ENCODE peak calls at places on chromosome 1, in eight cellular contexts. G, R, D, N, O, P, J and A are unnamed samples. For H3K27me3, the result is how much of the 10 kb centered on the place peaks cover.

GRCh38 chr1:186404454-186405051 is 28.9 kb downstream of the ODR4 start:
- DNase-seq in D (no peak), J (no peak), R (peak), N (peak), G (peak), P (peak), O (no peak), A (no peak)

GRCh38 chr1:59085101-59085500 is 211.8 kb upstream of the FGGY start:
- DNase-seq in R (no peak), D (no peak), O (no peak), P (no peak), G (no peak), J (no peak), N (no peak), A (no peak)

GRCh38 chr1:224273651-224274050 is 56.3 kb downstream of the NVL start:
- DNase-seq in J (no peak), D (no peak), P (no peak), R (peak), O (peak), G (peak), N (peak), A (no peak)

GRCh38 chr1:2311184-2312032 is 79.9 kb downstream of the MORN1 start:
- DNase-seq in D (no peak), R (peak), G (peak), J (no peak), N (peak), P (peak), O (peak), A (peak)

GRCh38 chr1:52665173-52666020 is 32.4 kb downstream of the SHISAL2A start:
- DNase-seq in J (no peak), P (no peak), D (no peak), R (no peak), N (peak), O (no peak), G (no peak), A (no peak)

GRCh38 chr1:115641762-115642167 is at the start of gene VANGL1:
- DNase-seq in J (no peak), R (peak), P (peak), G (peak), N (peak), D (peak), O (peak), A (peak)

GRCh38 chr1:154148787-154149186 is 6.1 kb downstream of the NUP210L start:
- DNase-seq in J (no peak), P (no peak), N (no peak), R (peak), D (no peak), O (no peak), G (peak), A (no peak)

GRCh38 chr1:110638062-110638461 is 31.9 kb upstream of the KCNA2 start:
- DNase-seq in P (peak), R (no peak), J (no peak), N (no peak), G (no peak), O (no peak), D (no peak), A (no peak)

DNA sequence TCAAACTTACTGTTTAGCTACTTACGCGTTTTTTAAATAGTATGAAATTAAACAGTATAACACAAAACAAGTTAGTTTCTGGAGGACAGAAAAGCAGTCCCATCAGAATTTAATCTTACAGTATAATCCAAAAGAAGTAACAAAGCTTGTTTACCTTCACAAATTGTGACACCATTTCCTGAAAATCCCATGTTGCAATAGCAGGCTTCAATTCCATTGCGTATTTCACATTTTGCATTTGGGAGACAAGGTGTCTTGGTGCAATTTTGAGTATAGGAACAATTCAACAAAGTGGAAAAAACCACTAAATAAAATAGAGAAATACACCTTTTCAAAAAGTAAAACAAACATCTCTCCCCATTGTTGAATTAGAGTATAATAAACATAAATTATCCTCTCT is 1.6 kb downstream of the ADGRL4 start:
- DNase-seq in J (no peak), P (no peak), G (no peak), D (no peak), N (no peak), O (no peak), R (no peak), A (no peak)
- H3K27ac ChIP-seq in J (no peak), P (no peak), G (no peak), D (no peak), N (no peak), O (no peak), R (no peak), A (no peak)

DNA sequence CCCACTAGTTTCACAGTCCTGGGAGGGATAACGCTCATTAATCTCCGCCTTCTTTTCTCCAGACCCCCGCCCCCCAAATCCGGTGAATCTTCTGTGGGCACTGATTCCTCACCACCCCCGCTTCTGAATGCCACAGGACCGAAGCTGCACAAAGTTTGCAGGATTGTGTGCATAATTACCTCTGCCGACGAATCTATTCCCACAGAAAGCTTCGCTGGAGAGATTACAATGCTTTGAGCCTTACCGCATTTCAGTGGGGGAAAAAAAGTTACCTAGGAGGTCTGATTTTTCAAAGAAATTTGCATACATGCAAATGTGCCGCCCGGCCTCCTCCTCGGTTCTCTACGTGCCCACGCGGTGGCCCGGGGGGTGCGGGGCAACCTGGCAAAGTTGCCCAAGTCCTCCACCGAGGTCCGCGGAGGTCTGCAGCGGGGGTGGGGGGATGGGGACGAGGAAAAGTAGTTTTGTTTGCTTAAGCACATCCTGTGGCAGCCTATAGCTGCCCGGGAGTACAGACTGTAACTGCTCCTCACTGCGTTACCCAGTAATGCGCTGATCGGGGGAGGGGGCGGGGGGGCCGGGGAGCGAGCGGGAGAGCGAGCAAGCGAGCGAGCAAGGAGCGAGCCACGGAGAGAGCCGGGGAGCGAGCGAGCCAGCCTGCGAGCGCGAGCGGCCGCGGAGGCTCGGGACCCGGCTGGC is 575 bp upstream of the NFIA start:
- DNase-seq in O (peak), D (peak), P (peak), R (peak), G (peak), J (no peak), N (peak), A (no peak)
- H3K27me3 ChIP-seq in O (under half), D (under half), P (half or more), R (under half), G (under half), J (under half), N (under half), A (under half)

GRCh38 chr1:6012529-6013318 is 20.5 kb upstream of the NPHP4 start:
- DNase-seq in N (no peak), O (no peak), P (no peak), D (peak), J (no peak), R (no peak), G (no peak), A (no peak)
- TF ChIP-seq CTCF in N (no peak), O (no peak), P (no peak), D (no peak), J (no peak), R (no peak), G (no peak), A (no peak)

GRCh38 chr1:163169553-163169952 is 33.2 kb downstream of the RGS5 start:
- DNase-seq in P (no peak), G (peak), D (no peak), J (no peak), O (no peak), N (no peak), R (no peak), A (no peak)

GRCh38 chr1:163171826-163172225 is 30.9 kb downstream of the RGS5 start:
- DNase-seq in J (no peak), D (no peak), P (no peak), O (no peak), R (no peak), N (no peak), G (peak), A (no peak)

GRCh38 chr1:163170975-163171676 is 31.6 kb downstream of the RGS5 start:
- DNase-seq in N (no peak), J (no peak), O (no peak), D (no peak), G (peak), P (peak), R (peak), A (no peak)

GRCh38 chr1:163172596-163172995 is 30.1 kb downstream of the RGS5 start:
- DNase-seq in O (no peak), J (no peak), R (no peak), D (no peak), P (no peak), N (no peak), G (peak), A (no peak)

DNA sequence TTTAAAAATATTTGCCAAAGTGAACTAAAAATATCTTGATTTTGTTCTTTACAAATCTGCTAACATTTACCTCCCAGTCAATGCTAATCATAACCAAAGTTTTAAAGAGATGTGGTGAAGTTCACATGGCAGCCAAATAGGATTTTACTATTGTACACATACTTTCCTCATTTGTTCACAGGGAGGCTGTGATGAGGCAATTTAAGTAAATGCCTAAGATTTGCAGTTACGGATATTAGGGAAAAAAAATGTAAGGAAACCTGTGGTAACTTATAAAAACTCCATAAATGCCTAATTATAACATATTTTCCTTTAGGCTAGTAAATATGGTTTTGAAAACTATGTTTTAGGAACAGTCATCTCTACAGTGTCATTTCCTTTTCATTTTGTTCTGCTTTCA is 32.4 kb downstream of the RGS5 start:
- DNase-seq in N (no peak), R (peak), P (no peak), D (no peak), O (no peak), J (no peak), G (peak), A (no peak)
- H3K27ac ChIP-seq in N (no peak), R (peak), P (no peak), D (no peak), O (no peak), J (no peak), G (peak), A (no peak)

DNA sequence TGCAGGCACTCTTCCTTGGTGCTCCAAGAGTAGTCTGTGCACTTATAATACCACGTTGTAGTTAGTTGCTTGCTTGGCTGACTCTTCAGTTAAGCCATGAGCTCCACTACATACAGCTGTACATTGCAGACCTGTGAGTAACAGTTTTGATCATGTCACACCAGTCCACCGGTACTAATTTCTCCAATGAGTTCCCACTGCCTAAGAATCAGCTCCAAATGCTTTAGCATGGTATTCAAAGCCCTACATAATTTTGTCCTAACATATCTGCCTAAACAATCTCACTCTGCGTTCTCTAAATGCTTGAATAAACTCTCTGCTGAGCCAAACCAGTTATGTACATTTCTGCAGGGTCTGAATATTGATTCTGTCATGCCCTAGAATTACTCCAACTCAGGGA is 200.7 kb downstream of the LHX8 start:
- DNase-seq in P (no peak), G (peak), R (no peak), N (no peak), D (no peak), J (no peak), O (no peak), A (no peak)
- H3K27me3 ChIP-seq in P (under half), G (under half), R (under half), N (under half), D (under half), J (under half), O (under half), A (under half)

GRCh38 chr1:48688102-48688760 is 88.5 kb downstream of the BEND5 start:
- DNase-seq in P (peak), O (no peak), J (no peak), N (no peak), R (no peak), G (no peak), D (no peak), A (no peak)
- TF ChIP-seq CTCF in P (peak), O (peak), J (no peak), N (peak), R (peak), G (peak), D (no peak), A (no peak)

DNA sequence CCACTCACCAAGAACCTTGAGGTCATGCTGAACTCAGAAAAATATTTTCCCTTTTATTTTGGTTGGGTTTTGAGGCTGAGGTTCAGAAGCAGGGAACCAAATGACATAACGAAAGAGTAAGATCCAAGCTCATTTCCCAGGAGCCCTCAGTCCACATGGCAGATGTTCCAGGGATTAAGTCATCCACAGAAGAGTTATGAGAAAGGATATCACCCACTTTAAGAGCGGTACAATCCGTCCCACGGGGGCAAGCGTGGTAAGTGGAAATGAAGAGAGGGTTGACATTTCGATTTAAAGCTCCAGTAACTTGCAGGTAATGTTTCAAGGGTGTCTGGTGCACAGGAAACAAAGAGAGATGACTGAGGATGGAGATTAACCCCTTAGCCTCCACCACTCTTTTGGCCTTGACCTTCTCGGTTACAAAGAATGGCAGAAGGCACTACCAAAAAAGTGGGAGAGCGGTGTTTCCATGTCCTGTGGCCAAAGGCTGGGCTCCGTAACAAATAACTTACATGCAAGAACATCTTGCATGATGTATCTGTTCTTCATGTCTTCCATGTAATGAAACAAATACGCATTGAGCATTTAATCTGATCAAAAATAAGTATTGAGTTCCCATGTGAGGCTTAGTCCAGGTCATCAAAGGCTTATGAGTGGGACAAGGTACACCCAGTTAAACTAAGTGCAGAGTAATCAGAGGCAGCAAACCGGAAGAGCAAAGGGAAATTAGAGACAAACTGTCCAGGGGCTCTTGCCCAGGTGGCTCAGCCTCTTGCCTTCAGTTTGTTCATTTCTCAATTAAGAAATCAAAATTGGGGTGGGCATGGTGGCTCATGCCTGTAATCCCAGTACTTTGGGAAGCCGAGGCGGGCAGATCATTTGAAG is 241.4 kb downstream of the TOMM20 start:
- DNase-seq in D (no peak), P (no peak), J (no peak), G (peak), R (peak), N (no peak), O (no peak), A (no peak)
- H3K27ac ChIP-seq in D (no peak), P (no peak), J (peak), G (no peak), R (no peak), N (peak), O (no peak), A (no peak)

GRCh38 chr1:205568135-205568468 is 63.6 kb downstream of the CDK18 start:
- DNase-seq in R (no peak), J (peak), P (peak), D (no peak), G (no peak), N (no peak), O (no peak), A (no peak)

GRCh38 chr1:205568469-205569361 is 63.1 kb downstream of the ELK4 start:
- DNase-seq in P (peak), R (no peak), O (no peak), J (peak), N (peak), G (peak), D (no peak), A (no peak)

GRCh38 chr1:205569411-205570172 is 62.2 kb downstream of the ELK4 start:
- DNase-seq in D (no peak), J (peak), N (no peak), P (peak), G (no peak), O (peak), R (no peak), A (no peak)

GRCh38 chr1:205565799-205566198 is 61.3 kb downstream of the CDK18 start:
- DNase-seq in P (no peak), R (no peak), G (no peak), D (no peak), J (no peak), O (no peak), N (peak), A (no peak)

DNA sequence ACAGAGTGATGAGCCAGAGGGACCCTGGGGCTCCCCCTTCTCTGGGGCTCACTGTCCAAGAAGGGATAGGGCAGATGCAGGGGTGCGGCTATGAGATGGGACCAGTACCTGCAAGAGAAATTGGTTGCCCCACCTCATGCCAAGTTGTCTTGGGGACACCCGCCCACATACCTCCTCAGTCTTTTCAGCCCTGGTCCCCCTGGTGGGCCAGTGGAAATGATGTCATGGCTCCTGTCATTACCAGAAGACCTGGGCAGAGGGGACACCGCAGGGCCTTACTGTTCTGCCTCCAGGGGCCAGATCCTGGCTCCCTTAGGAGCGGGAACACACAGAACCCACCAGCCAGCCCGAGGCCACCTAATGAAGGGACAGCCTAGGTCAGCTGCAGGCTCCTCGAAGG is 63.2 kb downstream of the CDK18 start:
- DNase-seq in J (peak), N (no peak), R (no peak), G (no peak), D (no peak), P (peak), O (no peak), A (no peak)
- H3K27me3 ChIP-seq in J (under half), N (half or more), R (half or more), G (under half), D (under half), P (half or more), O (under half), A (half or more)

GRCh38 chr1:65528104-65528503 is 107.6 kb downstream of the LEPR start:
- DNase-seq in P (no peak), D (no peak), G (no peak), O (no peak), R (no peak), N (no peak), J (no peak), A (no peak)
- TF ChIP-seq CTCF in P (peak), D (no peak), G (no peak), O (peak), R (peak), N (peak), J (no peak), A (no peak)

GRCh38 chr1:234497589-234497988 is 18.6 kb upstream of the TARBP1 start:
- DNase-seq in G (no peak), J (no peak), P (no peak), N (no peak), O (no peak), D (no peak), R (no peak), A (no peak)

GRCh38 chr1:234502785-234503184 is 23.8 kb upstream of the TARBP1 start:
- DNase-seq in P (no peak), O (no peak), G (no peak), J (no peak), R (no peak), N (no peak), D (no peak), A (no peak)

GRCh38 chr1:234498448-234499118 is 19.6 kb upstream of the TARBP1 start:
- DNase-seq in D (no peak), R (no peak), P (no peak), O (no peak), J (no peak), G (no peak), N (no peak), A (no peak)

GRCh38 chr1:234499119-234500039 is 20.4 kb upstream of the TARBP1 start:
- DNase-seq in O (peak), G (peak), N (peak), D (peak), P (peak), J (peak), R (peak), A (peak)

GRCh38 chr1:234500269-234500668 is 21.3 kb upstream of the TARBP1 start:
- DNase-seq in J (peak), D (no peak), O (no peak), N (no peak), R (no peak), P (no peak), G (no peak), A (no peak)
- H3K27ac ChIP-seq in J (peak), D (no peak), O (peak), N (peak), R (peak), P (no peak), G (peak), A (no peak)